ENCODE peak calls at places on chromosomes 4 and X, in five cellular contexts. One of them, this sample, is unnamed.

GRCh38 chr4:74531952-74532794 is 87.2 kb downstream of the AREG start:
- DNase-seq in uterus: no peak
- DNase-seq in dorsolateral prefrontal cortex: no peak
- DNase-seq in heart left ventricle: no peak
- DNase-seq in WERI-Rb-1: peak; percentile 26
- DNase-seq in this sample: no peak

GRCh38 chr4:52833941-52834525 is 28.1 kb upstream of the RASL11B start:
- DNase-seq in uterus: no peak
- DNase-seq in dorsolateral prefrontal cortex: no peak
- DNase-seq in heart left ventricle: no peak
- DNase-seq in WERI-Rb-1: no peak
- DNase-seq in this sample: no peak

GRCh38 chrX:14028473-14028872 is 1.2 kb downstream of the GEMIN8 start:
- DNase-seq in uterus: no peak
- DNase-seq in dorsolateral prefrontal cortex: no peak
- DNase-seq in heart left ventricle: no peak
- DNase-seq in WERI-Rb-1: no peak
- DNase-seq in this sample: no peak

GRCh38 chr4:39825741-39826231 is 127.8 kb downstream of the UBE2K start:
- DNase-seq in uterus: no peak
- DNase-seq in dorsolateral prefrontal cortex: no peak
- DNase-seq in heart left ventricle: no peak
- DNase-seq in WERI-Rb-1: no peak
- DNase-seq in this sample: no peak

GRCh38 chr4:79164961-79165610 is 160.8 kb downstream of the NAA11 start:
- DNase-seq in uterus: no peak
- DNase-seq in dorsolateral prefrontal cortex: no peak
- DNase-seq in heart left ventricle: no peak
- DNase-seq in WERI-Rb-1: peak; percentile 75
- DNase-seq in this sample: no peak

GRCh38 chr4:26020896-26021295 is 106.9 kb downstream of the SMIM20 start:
- DNase-seq in uterus: no peak
- DNase-seq in dorsolateral prefrontal cortex: no peak
- DNase-seq in heart left ventricle: no peak
- DNase-seq in WERI-Rb-1: no peak
- DNase-seq in this sample: no peak

GRCh38 chr4:43339435-43339834 is 446.9 kb downstream of the GRXCR1 start:
- DNase-seq in uterus: no peak
- DNase-seq in dorsolateral prefrontal cortex: no peak
- DNase-seq in heart left ventricle: no peak
- DNase-seq in WERI-Rb-1: no peak
- DNase-seq in this sample: no peak

GRCh38 chr4:101366331-101366730 is 19.0 kb upstream of the PPP3CA start:
- DNase-seq in uterus: no peak
- DNase-seq in dorsolateral prefrontal cortex: no peak
- DNase-seq in heart left ventricle: no peak
- DNase-seq in WERI-Rb-1: no peak
- DNase-seq in this sample: no peak

GRCh38 chr4:139875456-139875855 is 209.8 kb downstream of the MGST2 start:
- DNase-seq in uterus: no peak
- DNase-seq in dorsolateral prefrontal cortex: no peak
- DNase-seq in heart left ventricle: no peak
- DNase-seq in WERI-Rb-1: no peak
- DNase-seq in this sample: no peak

GRCh38 chrX:128653524-128653923 is 601.3 kb upstream of the ACTRT1 start:
- DNase-seq in uterus: no peak
- DNase-seq in dorsolateral prefrontal cortex: no peak
- DNase-seq in heart left ventricle: no peak
- DNase-seq in WERI-Rb-1: no peak
- DNase-seq in this sample: no peak

GRCh38 chr4:70471897-70472296 is at the start of gene MUC7:
- DNase-seq in uterus: no peak
- DNase-seq in dorsolateral prefrontal cortex: no peak
- DNase-seq in heart left ventricle: no peak
- DNase-seq in WERI-Rb-1: no peak
- DNase-seq in this sample: no peak

GRCh38 chr4:1199556-1200331 is 27.4 kb upstream of the SPON2 start:
- DNase-seq in uterus: peak; percentile 28
- DNase-seq in dorsolateral prefrontal cortex: peak; percentile 9
- DNase-seq in heart left ventricle: no peak
- DNase-seq in WERI-Rb-1: no peak
- DNase-seq in this sample: peak; percentile 51

GRCh38 chr4:97646997-97647396 is 496.3 kb downstream of the STPG2 start:
- DNase-seq in uterus: no peak
- DNase-seq in dorsolateral prefrontal cortex: peak; percentile 43
- DNase-seq in heart left ventricle: peak; percentile 54
- DNase-seq in WERI-Rb-1: no peak
- DNase-seq in this sample: peak; percentile 60

GRCh38 chr4:66590488-66591215 is 920.4 kb upstream of the EPHA5 start:
- DNase-seq in uterus: no peak
- DNase-seq in dorsolateral prefrontal cortex: no peak
- DNase-seq in heart left ventricle: no peak
- DNase-seq in WERI-Rb-1: no peak
- DNase-seq in this sample: no peak

GRCh38 chr4:36351082-36351666 is 69.8 kb downstream of the DTHD1 start:
- DNase-seq in uterus: no peak
- DNase-seq in dorsolateral prefrontal cortex: peak; percentile 93
- DNase-seq in heart left ventricle: peak; percentile 47
- DNase-seq in WERI-Rb-1: peak; percentile 50
- DNase-seq in this sample: peak; percentile 66

GRCh38 chrX:12610079-12610478 is 181.1 kb upstream of the PRPS2 start:
- DNase-seq in uterus: no peak
- DNase-seq in dorsolateral prefrontal cortex: no peak
- DNase-seq in heart left ventricle: no peak
- DNase-seq in WERI-Rb-1: no peak
- DNase-seq in this sample: no peak

GRCh38 chr4:64407000-64407399 is 2.2 kb downstream of the TECRL start:
- DNase-seq in uterus: no peak
- DNase-seq in dorsolateral prefrontal cortex: no peak
- DNase-seq in heart left ventricle: no peak
- DNase-seq in WERI-Rb-1: no peak
- DNase-seq in this sample: no peak

GRCh38 chr4:67988986-67989385 is 25.7 kb upstream of the TMPRSS11A start:
- DNase-seq in uterus: no peak
- DNase-seq in dorsolateral prefrontal cortex: no peak
- DNase-seq in heart left ventricle: no peak
- DNase-seq in WERI-Rb-1: no peak
- DNase-seq in this sample: no peak

GRCh38 chr4:173494013-173494970 is 35.7 kb downstream of the HAND2 start:
- DNase-seq in uterus: peak; percentile 51
- DNase-seq in dorsolateral prefrontal cortex: peak; percentile 49
- DNase-seq in heart left ventricle: peak; percentile 65
- DNase-seq in WERI-Rb-1: peak; percentile 83
- DNase-seq in this sample: peak; percentile 74

GRCh38 chrX:154548028-154548316 is 552 bp downstream of the IKBKG start:
- DNase-seq in uterus: no peak
- DNase-seq in dorsolateral prefrontal cortex: no peak
- DNase-seq in heart left ventricle: no peak
- DNase-seq in WERI-Rb-1: no peak
- DNase-seq in this sample: no peak

GRCh38 chr4:61277785-61278184 is 77.7 kb downstream of the ADGRL3 start:
- DNase-seq in uterus: no peak
- DNase-seq in dorsolateral prefrontal cortex: no peak
- DNase-seq in heart left ventricle: no peak
- DNase-seq in WERI-Rb-1: no peak
- DNase-seq in this sample: no peak

GRCh38 chr4:2356123-2357069 is 62.0 kb downstream of the ZFYVE28 start:
- DNase-seq in uterus: no peak
- DNase-seq in dorsolateral prefrontal cortex: no peak
- DNase-seq in heart left ventricle: no peak
- DNase-seq in WERI-Rb-1: peak; percentile 5
- DNase-seq in this sample: no peak

GRCh38 chrX:9997041-9997440 is 29.9 kb downstream of the CLDN34 start:
- DNase-seq in uterus: no peak
- DNase-seq in dorsolateral prefrontal cortex: no peak
- DNase-seq in heart left ventricle: no peak
- DNase-seq in WERI-Rb-1: no peak
- DNase-seq in this sample: no peak

GRCh38 chr4:189143255-189143654 is 797.4 kb upstream of the FRG1 start:
- DNase-seq in uterus: no peak
- DNase-seq in dorsolateral prefrontal cortex: no peak
- DNase-seq in heart left ventricle: no peak
- DNase-seq in WERI-Rb-1: no peak
- DNase-seq in this sample: no peak

GRCh38 chrX:99353412-99353811 is 1056.7 kb downstream of the PCDH19 start:
- DNase-seq in uterus: no peak
- DNase-seq in dorsolateral prefrontal cortex: no peak
- DNase-seq in heart left ventricle: no peak
- DNase-seq in WERI-Rb-1: no peak
- DNase-seq in this sample: no peak

GRCh38 chrX:43971966-43972961 is 926 bp downstream of the NDP start:
- DNase-seq in uterus: no peak
- DNase-seq in dorsolateral prefrontal cortex: peak; percentile 24
- DNase-seq in heart left ventricle: no peak
- DNase-seq in WERI-Rb-1: no peak
- DNase-seq in this sample: no peak

GRCh38 chr4:84852081-84852480 is 114.4 kb downstream of the WDFY3 start:
- DNase-seq in uterus: no peak
- DNase-seq in dorsolateral prefrontal cortex: peak; percentile 22
- DNase-seq in heart left ventricle: no peak
- DNase-seq in WERI-Rb-1: no peak
- DNase-seq in this sample: no peak

GRCh38 chr4:56289934-56290333 is 97.4 kb downstream of the AASDH start:
- DNase-seq in uterus: no peak
- DNase-seq in dorsolateral prefrontal cortex: no peak
- DNase-seq in heart left ventricle: no peak
- DNase-seq in WERI-Rb-1: no peak
- DNase-seq in this sample: no peak

GRCh38 chrX:139179592-139179991 is 350.9 kb upstream of the F9 start:
- DNase-seq in uterus: no peak
- DNase-seq in dorsolateral prefrontal cortex: no peak
- DNase-seq in heart left ventricle: no peak
- DNase-seq in WERI-Rb-1: no peak
- DNase-seq in this sample: no peak

GRCh38 chrX:136608295-136608933 is 39.5 kb upstream of the CD40LG start:
- DNase-seq in uterus: no peak
- DNase-seq in dorsolateral prefrontal cortex: peak; percentile 11
- DNase-seq in heart left ventricle: peak; percentile 33
- DNase-seq in WERI-Rb-1: peak; percentile 29
- DNase-seq in this sample: peak; percentile 69

GRCh38 chrX:110915120-110915519 is 119.5 kb upstream of the CHRDL1 start:
- DNase-seq in uterus: no peak
- DNase-seq in dorsolateral prefrontal cortex: no peak
- DNase-seq in heart left ventricle: no peak
- DNase-seq in WERI-Rb-1: no peak
- DNase-seq in this sample: no peak

GRCh38 chr4:8510191-8510590 is 69.6 kb downstream of the TRMT44 start:
- DNase-seq in uterus: no peak
- DNase-seq in dorsolateral prefrontal cortex: no peak
- DNase-seq in heart left ventricle: no peak
- DNase-seq in WERI-Rb-1: no peak
- DNase-seq in this sample: no peak

GRCh38 chrX:64894454-64895038 is 81.7 kb downstream of the ZC4H2 start:
- DNase-seq in uterus: no peak
- DNase-seq in dorsolateral prefrontal cortex: no peak
- DNase-seq in heart left ventricle: peak; percentile 32
- DNase-seq in WERI-Rb-1: peak; percentile 33
- DNase-seq in this sample: peak; percentile 45

GRCh38 chrX:150156615-150157014 is 206.5 kb upstream of the MAMLD1 start:
- DNase-seq in uterus: no peak
- DNase-seq in dorsolateral prefrontal cortex: no peak
- DNase-seq in heart left ventricle: no peak
- DNase-seq in WERI-Rb-1: no peak
- DNase-seq in this sample: no peak
- H3K4me3 ChIP-seq in uterus: no peak overlapping the region
- H3K4me3 ChIP-seq in dorsolateral prefrontal cortex: no peak overlapping the region
- H3K4me3 ChIP-seq in heart left ventricle: no peak overlapping the region
- H3K4me3 ChIP-seq in WERI-Rb-1: no peak overlapping the region
- H3K4me3 ChIP-seq in this sample: no peak overlapping the region

GRCh38 chr4:113355550-113356371 is 306.3 kb downstream of the ANK2 start:
- DNase-seq in uterus: peak; percentile 16
- DNase-seq in dorsolateral prefrontal cortex: no peak
- DNase-seq in heart left ventricle: peak; percentile 49
- DNase-seq in WERI-Rb-1: no peak
- DNase-seq in this sample: peak; percentile 48
- H3K4me3 ChIP-seq in uterus: no peak overlapping the region
- H3K4me3 ChIP-seq in dorsolateral prefrontal cortex: peak overlapping the region; percentile 31
- H3K4me3 ChIP-seq in heart left ventricle: peak overlapping the region; percentile 16
- H3K4me3 ChIP-seq in WERI-Rb-1: no peak overlapping the region
- H3K4me3 ChIP-seq in this sample: no peak overlapping the region

GRCh38 chrX:2848806-2849420 is 20.2 kb downstream of the GYG2 start:
- DNase-seq in uterus: no peak
- DNase-seq in dorsolateral prefrontal cortex: no peak
- DNase-seq in heart left ventricle: no peak
- DNase-seq in WERI-Rb-1: no peak
- DNase-seq in this sample: no peak
- H3K4me3 ChIP-seq in uterus: no peak overlapping the region
- H3K4me3 ChIP-seq in dorsolateral prefrontal cortex: no peak overlapping the region
- H3K4me3 ChIP-seq in heart left ventricle: no peak overlapping the region
- H3K4me3 ChIP-seq in WERI-Rb-1: no peak overlapping the region
- H3K4me3 ChIP-seq in this sample: no peak overlapping the region

GRCh38 chr4:7105261-7105660 is 37.4 kb upstream of the GRPEL1 start:
- DNase-seq in uterus: no peak
- DNase-seq in dorsolateral prefrontal cortex: no peak
- DNase-seq in heart left ventricle: no peak
- DNase-seq in WERI-Rb-1: no peak
- DNase-seq in this sample: no peak

GRCh38 chr4:7101692-7102515 is 34.0 kb upstream of the GRPEL1 start:
- DNase-seq in uterus: peak; percentile 80
- DNase-seq in dorsolateral prefrontal cortex: peak; percentile 82
- DNase-seq in heart left ventricle: peak; percentile 75
- DNase-seq in WERI-Rb-1: peak; percentile 82
- DNase-seq in this sample: peak; percentile 87

GRCh38 chr4:7104366-7105031 is 36.6 kb upstream of the GRPEL1 start:
- DNase-seq in uterus: peak; percentile 11
- DNase-seq in dorsolateral prefrontal cortex: no peak
- DNase-seq in heart left ventricle: no peak
- DNase-seq in WERI-Rb-1: no peak
- DNase-seq in this sample: no peak

GRCh38 chr4:7103031-7103598 is 35.3 kb upstream of the GRPEL1 start:
- DNase-seq in uterus: peak; percentile 93
- DNase-seq in dorsolateral prefrontal cortex: peak; percentile 83
- DNase-seq in heart left ventricle: peak; percentile 94
- DNase-seq in WERI-Rb-1: peak; percentile 93
- DNase-seq in this sample: peak; percentile 96

DNA sequence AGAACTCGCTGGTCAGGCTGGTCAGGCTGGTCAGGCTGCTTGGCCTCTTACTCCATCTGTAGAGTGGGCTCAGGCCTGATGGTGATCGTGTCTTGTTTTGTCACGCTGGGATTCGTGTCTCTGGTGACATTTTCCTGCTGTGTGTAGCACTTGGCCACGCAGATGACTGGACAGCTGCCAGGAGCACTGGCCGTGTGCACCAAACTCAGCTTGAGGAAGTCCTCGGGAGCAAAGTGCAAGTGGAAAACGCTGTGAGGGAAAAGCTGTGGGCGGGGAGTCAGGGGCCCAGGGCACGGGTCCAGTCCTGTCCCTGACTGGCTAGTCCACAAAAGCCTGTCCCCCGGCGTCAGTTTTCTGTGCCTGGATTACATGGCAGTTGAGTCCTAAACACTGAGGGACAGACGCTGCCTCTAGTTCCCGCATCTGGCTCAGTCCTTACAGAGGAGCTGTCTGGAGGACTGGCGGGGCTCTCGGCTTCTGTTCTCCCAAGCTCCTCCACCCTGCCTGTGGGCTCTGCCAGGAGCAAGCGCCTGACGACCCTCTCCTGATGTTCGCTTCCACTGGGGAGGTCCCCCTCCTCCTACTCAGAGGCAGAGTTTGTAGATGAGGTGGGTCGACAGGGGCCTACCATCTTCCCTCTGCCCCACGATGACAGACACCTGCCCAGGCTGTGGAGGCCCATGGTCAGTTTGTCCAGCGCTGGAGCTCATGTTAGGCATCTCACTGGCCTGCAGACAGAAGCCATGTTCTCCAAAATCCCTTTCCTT is 35.9 kb upstream of the GRPEL1 start:
- DNase-seq in uterus: peak; percentile 80
- DNase-seq in dorsolateral prefrontal cortex: peak; percentile 63
- DNase-seq in heart left ventricle: peak; percentile 88
- DNase-seq in WERI-Rb-1: peak; percentile 58
- DNase-seq in this sample: peak; percentile 94
- H3K4me3 ChIP-seq in uterus: peak overlapping the region; percentile 40
- H3K4me3 ChIP-seq in dorsolateral prefrontal cortex: peak overlapping the region; percentile 66
- H3K4me3 ChIP-seq in heart left ventricle: peak overlapping the region; percentile 68
- H3K4me3 ChIP-seq in WERI-Rb-1: peak overlapping the region; percentile 86
- H3K4me3 ChIP-seq in this sample: peak overlapping the region; percentile 69

This sample was measured in right cardiac atrium.